ENCODE peak calls at places on chromosomes 12 and 14, in four cellular contexts. Z, F, J and V are unnamed samples.

GRCh38 chr14:105374389-105374788 is 23.9 kb upstream of the TEX22 start:
- DNase-seq in Z (no peak), F (no peak), J (no peak), V (no peak)

GRCh38 chr12:6767592-6768384 is 1.6 kb downstream of the PTMS start:
- DNase-seq in Z (no peak), F (no peak), J (no peak), V (no peak)

GRCh38 chr14:21712039-21712438 is 38.4 kb upstream of the OR4E1 start:
- DNase-seq in Z (no peak), F (no peak), J (no peak), V (no peak)

GRCh38 chr12:24911284-24911791 is 37.6 kb downstream of the BCAT1 start:
- DNase-seq in Z (peak), F (no peak), J (no peak), V (no peak)

GRCh38 chr14:92217956-92218355 is 96.2 kb downstream of the CPSF2 start:
- DNase-seq in Z (no peak), F (no peak), J (no peak), V (no peak)

GRCh38 chr12:5429741-5430557 is 2.0 kb upstream of the NTF3 start:
- DNase-seq in Z (no peak), F (no peak), J (no peak), V (no peak)

GRCh38 chr12:127125607-127126259 is 1141.2 kb upstream of the TMEM132C start:
- DNase-seq in Z (peak), F (no peak), J (no peak), V (peak)

GRCh38 chr14:73143003-73143402 is 6.7 kb downstream of the PSEN1 start:
- DNase-seq in Z (no peak), F (no peak), J (no peak), V (no peak)

GRCh38 chr14:72401632-72402428 is 469.6 kb downstream of the RGS6 start:
- DNase-seq in Z (no peak), F (no peak), J (no peak), V (no peak)

GRCh38 chr14:64244279-64244678 is 49.9 kb downstream of the ESR2 start:
- DNase-seq in Z (no peak), F (no peak), J (no peak), V (no peak)

GRCh38 chr12:6225630-6226001 is 25.4 kb downstream of the CD9 start:
- DNase-seq in Z (no peak), F (no peak), J (no peak), V (no peak)

GRCh38 chr12:132921685-132922084 is 34.3 kb upstream of the CHFR start:
- DNase-seq in Z (no peak), F (no peak), J (no peak), V (no peak)

GRCh38 chr14:72961579-72962335 is 35.5 kb downstream of the DCAF4 start:
- DNase-seq in Z (peak), F (no peak), J (no peak), V (peak)

GRCh38 chr14:97021571-97022171 is 224.5 kb downstream of the VRK1 start:
- DNase-seq in Z (no peak), F (no peak), J (no peak), V (no peak)

GRCh38 chr12:114933428-114934160 is 249.6 kb upstream of the TBX3 start:
- DNase-seq in Z (peak), F (no peak), J (no peak), V (no peak)

GRCh38 chr14:32408018-32408417 is 78.9 kb downstream of the AKAP6 start:
- DNase-seq in Z (no peak), F (no peak), J (no peak), V (no peak)

GRCh38 chr14:101556131-101556530 is 5.2 kb upstream of the DIO3 start:
- DNase-seq in Z (no peak), F (no peak), J (no peak), V (no peak)

GRCh38 chr12:96901175-96901574 is 5.9 kb upstream of the NEDD1 start:
- DNase-seq in Z (no peak), F (no peak), J (no peak), V (no peak)

GRCh38 chr12:96906498-96906848 is 584 bp upstream of the NEDD1 start:
- DNase-seq in Z (no peak), F (no peak), J (no peak), V (no peak)

GRCh38 chr12:96907681-96908163 is 665 bp downstream of the NEDD1 start:
- DNase-seq in Z (no peak), F (peak), J (no peak), V (peak)

GRCh38 chr12:96906849-96907664 is at the start of gene NEDD1:
- DNase-seq in Z (no peak), F (peak), J (peak), V (peak)

GRCh38 chr12:96902076-96902475 is 5.0 kb upstream of the NEDD1 start:
- DNase-seq in Z (no peak), F (no peak), J (no peak), V (no peak)
- TF ChIP-seq CTCF in Z (no peak), F (no peak), J (no peak), V (peak)

DNA sequence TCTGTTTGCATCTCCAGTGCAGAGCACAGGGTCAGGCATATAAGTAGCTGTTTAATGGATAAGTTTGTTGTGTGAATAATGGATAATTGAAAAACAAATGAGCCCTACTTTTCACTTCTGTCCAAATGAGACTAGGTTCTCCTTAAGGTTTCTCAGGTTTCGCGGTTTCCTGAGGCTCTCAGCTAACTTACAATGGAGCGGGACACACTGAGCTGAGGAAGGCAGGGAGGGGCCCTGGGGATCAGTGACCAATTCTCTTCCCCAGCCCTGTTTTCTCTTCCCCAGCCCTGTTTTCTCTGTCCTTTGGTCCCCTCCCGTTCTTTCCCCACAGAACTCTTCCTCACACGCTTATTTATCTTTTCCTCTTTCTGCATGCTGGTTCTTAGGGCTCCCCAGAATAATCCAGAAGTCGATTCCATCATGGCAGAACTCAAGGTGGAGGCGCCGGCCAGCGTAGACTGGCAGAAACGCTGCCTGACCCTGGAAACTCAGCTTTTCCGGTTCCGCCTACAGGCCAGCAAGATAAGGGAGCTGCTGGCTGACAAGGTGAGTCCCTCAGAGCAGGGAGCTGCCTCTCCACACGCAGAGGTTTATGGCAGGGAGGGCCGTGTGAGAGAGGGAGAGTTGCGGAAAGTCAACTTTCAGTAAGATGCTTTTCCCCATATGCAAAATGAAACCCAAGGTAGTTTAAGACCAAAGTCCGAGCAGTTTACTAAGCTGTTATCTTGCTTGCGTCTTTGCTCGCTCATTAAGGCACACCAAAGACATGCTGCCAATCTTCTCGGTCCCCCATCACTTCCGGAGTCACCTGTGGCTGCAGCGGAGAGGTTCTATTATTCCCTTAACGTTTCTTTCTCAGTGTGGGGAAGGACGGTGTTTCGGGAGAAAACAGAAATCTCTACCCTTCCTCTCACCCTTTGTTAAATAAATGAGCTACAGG is 8.6 kb downstream of the PLEKHH1 start:
- DNase-seq in Z (no peak), F (peak), J (no peak), V (no peak)
- TF ChIP-seq CTCF in Z (no peak), F (no peak), J (no peak), V (no peak)

GRCh38 chr14:68787235-68787727 is 5.6 kb downstream of the ZFP36L1 start:
- DNase-seq in Z (no peak), F (peak), J (no peak), V (no peak)

GRCh38 chr14:68784995-68785816 is 7.7 kb downstream of the ZFP36L1 start:
- DNase-seq in Z (peak), F (peak), J (no peak), V (peak)

GRCh38 chr14:68785817-68786490 is 6.9 kb downstream of the ZFP36L1 start:
- DNase-seq in Z (no peak), F (peak), J (no peak), V (peak)

GRCh38 chr14:68788275-68789001 is 4.4 kb downstream of the ZFP36L1 start:
- DNase-seq in Z (no peak), F (no peak), J (no peak), V (peak)

GRCh38 chr14:68786491-68787234 is 6.2 kb downstream of the ZFP36L1 start:
- DNase-seq in Z (no peak), F (no peak), J (no peak), V (peak)
- TF ChIP-seq CTCF in Z (no peak), F (no peak), J (no peak), V (no peak)

GRCh38 chr14:45362505-45362904 is 109.5 kb upstream of the MIS18BP1 start:
- DNase-seq in Z (no peak), F (no peak), J (no peak), V (no peak)

GRCh38 chr14:45359766-45360165 is 106.8 kb upstream of the MIS18BP1 start:
- DNase-seq in Z (no peak), F (no peak), J (no peak), V (no peak)

GRCh38 chr14:45361727-45362126 is 108.7 kb upstream of the MIS18BP1 start:
- DNase-seq in Z (no peak), F (no peak), J (no peak), V (peak)

DNA sequence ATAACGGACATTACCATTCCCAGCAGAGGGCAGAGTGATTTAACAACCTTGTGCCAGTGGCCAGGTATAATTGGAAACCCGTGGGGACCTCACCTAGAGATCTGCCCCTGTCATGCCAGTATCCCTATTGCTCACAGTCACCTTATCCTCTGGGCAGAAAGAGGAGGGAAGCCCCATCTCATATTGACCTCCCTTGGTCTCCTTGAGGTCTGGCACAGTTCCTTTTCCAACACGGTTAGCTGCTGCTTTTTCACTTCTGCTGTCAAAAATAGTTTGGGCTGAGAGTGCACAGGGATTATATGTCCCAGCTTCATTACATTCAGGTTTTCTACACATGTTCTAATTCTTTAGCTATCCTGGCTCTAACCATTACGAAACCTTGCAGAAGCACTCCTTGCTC is 111.6 kb upstream of the MIS18BP1 start:
- DNase-seq in Z (no peak), F (no peak), J (no peak), V (no peak)
- TF ChIP-seq CTCF in Z (no peak), F (no peak), J (no peak), V (no peak)

GRCh38 chr14:76264384-76264783 is 111.6 kb upstream of the ESRRB start:
- DNase-seq in Z (no peak), F (no peak), J (no peak), V (no peak)

GRCh38 chr14:76268700-76269099 is 107.2 kb upstream of the ESRRB start:
- DNase-seq in Z (no peak), F (no peak), J (no peak), V (no peak)

GRCh38 chr14:76271371-76271770 is 104.6 kb upstream of the ESRRB start:
- DNase-seq in Z (no peak), F (no peak), J (no peak), V (no peak)

GRCh38 chr14:76268013-76268376 is 107.9 kb upstream of the ESRRB start:
- DNase-seq in Z (no peak), F (no peak), J (no peak), V (no peak)

GRCh38 chr14:76267322-76268012 is 108.5 kb upstream of the ESRRB start:
- DNase-seq in Z (no peak), F (no peak), J (peak), V (peak)
- TF ChIP-seq CTCF in Z (peak), F (no peak), J (no peak), V (peak)